ENCODE peak calls at places on chromosomes 2 and 18, in six cellular contexts. C, Q, J, U, A and R are unnamed samples.

GRCh38 chr2:186599186-186599778 is 9.4 kb downstream of the ITGAV start:
- DNase-seq in C (no peak), Q (no peak), J (no peak), U (no peak), A (no peak), R (no peak)

GRCh38 chr2:85401844-85402243 is 8.3 kb downstream of the CAPG start:
- DNase-seq in C (no peak), Q (peak; percentile 60), J (no peak), U (no peak), A (no peak), R (no peak)

GRCh38 chr2:239361311-239361642 is 39.5 kb downstream of the HDAC4 start:
- DNase-seq in C (no peak), Q (peak; percentile 59), J (no peak), U (no peak), A (peak; percentile 8), R (no peak)

GRCh38 chr2:120552800-120553471 is 182.7 kb upstream of the GLI2 start:
- DNase-seq in C (peak; percentile 84), Q (peak; percentile 85), J (peak; percentile 90), U (no peak), A (peak; percentile 75), R (peak; percentile 94)

GRCh38 chr2:70480468-70480867 is 73.2 kb downstream of the TGFA start:
- DNase-seq in C (no peak), Q (no peak), J (no peak), U (no peak), A (no peak), R (no peak)

GRCh38 chr2:237432484-237433092 is 18.6 kb upstream of the COL6A3 start:
- DNase-seq in C (no peak), Q (no peak), J (no peak), U (no peak), A (no peak), R (no peak)

GRCh38 chr2:84908948-84909713 is 3.7 kb downstream of the TMSB10 start:
- DNase-seq in C (no peak), Q (no peak), J (no peak), U (no peak), A (no peak), R (no peak)

GRCh38 chr18:35460719-35461118 is 37.0 kb downstream of the INO80C start:
- DNase-seq in C (no peak), Q (no peak), J (no peak), U (no peak), A (no peak), R (no peak)

GRCh38 chr18:31943895-31944816 is 1.2 kb upstream of the TRAPPC8 start:
- DNase-seq in C (no peak), Q (no peak), J (no peak), U (no peak), A (peak; percentile 41), R (no peak)

GRCh38 chr2:233929352-233929843 is 12.2 kb downstream of the TRPM8 start:
- DNase-seq in C (peak; percentile 20), Q (no peak), J (no peak), U (no peak), A (no peak), R (no peak)

GRCh38 chr2:229408356-229408755 is 137.3 kb upstream of the PID1 start:
- DNase-seq in C (peak; percentile 47), Q (peak; percentile 83), J (no peak), U (no peak), A (no peak), R (peak; percentile 38)

GRCh38 chr2:106839849-106840595 is 45.9 kb downstream of the ST6GAL2 start:
- DNase-seq in C (no peak), Q (no peak), J (no peak), U (no peak), A (peak; percentile 15), R (no peak)

GRCh38 chr18:7116001-7116831 is 1.4 kb downstream of the LAMA1 start:
- DNase-seq in C (no peak), Q (no peak), J (no peak), U (no peak), A (no peak), R (no peak)

GRCh38 chr2:65031341-65032015 is 24.7 kb upstream of the CEP68 start:
- DNase-seq in C (peak; percentile 78), Q (no peak), J (no peak), U (no peak), A (no peak), R (peak; percentile 52)

GRCh38 chr2:217555075-217555876 is 447.5 kb downstream of the TNS1 start:
- DNase-seq in C (no peak), Q (peak; percentile 73), J (no peak), U (no peak), A (no peak), R (no peak)

GRCh38 chr2:95333888-95334338 is 36.8 kb downstream of the KCNIP3 start:
- DNase-seq in C (peak; percentile 73), Q (peak; percentile 97), J (peak; percentile 90), U (no peak), A (no peak), R (no peak)

GRCh38 chr2:54497738-54498680 is 41.9 kb downstream of the SPTBN1 start:
- DNase-seq in C (no peak), Q (no peak), J (no peak), U (no peak), A (peak; percentile 49), R (no peak)

GRCh38 chr18:3661121-3661520 is 211.1 kb downstream of the TGIF1 start:
- DNase-seq in C (no peak), Q (no peak), J (no peak), U (no peak), A (peak; percentile 74), R (no peak)

GRCh38 chr2:15914981-15915380 is 25.4 kb upstream of the MYCN start:
- DNase-seq in C (no peak), Q (no peak), J (no peak), U (no peak), A (no peak), R (no peak)

GRCh38 chr2:26295511-26295910 is 50.4 kb upstream of the SELENOI start:
- DNase-seq in C (no peak), Q (no peak), J (no peak), U (no peak), A (no peak), R (no peak)

GRCh38 chr2:73917696-73918207 is 8.9 kb upstream of the DGUOK start:
- DNase-seq in C (no peak), Q (no peak), J (no peak), U (no peak), A (no peak), R (no peak)

GRCh38 chr2:73918856-73919255 is 7.8 kb upstream of the DGUOK start:
- DNase-seq in C (no peak), Q (peak; percentile 64), J (no peak), U (no peak), A (no peak), R (no peak)

GRCh38 chr2:73920577-73921545 is 5.8 kb upstream of the DGUOK start:
- DNase-seq in C (peak; percentile 53), Q (peak; percentile 89), J (no peak), U (no peak), A (peak; percentile 87), R (peak; percentile 49)

GRCh38 chr2:73921581-73921980 is 5.1 kb upstream of the DGUOK start:
- DNase-seq in C (no peak), Q (no peak), J (no peak), U (no peak), A (no peak), R (no peak)

DNA sequence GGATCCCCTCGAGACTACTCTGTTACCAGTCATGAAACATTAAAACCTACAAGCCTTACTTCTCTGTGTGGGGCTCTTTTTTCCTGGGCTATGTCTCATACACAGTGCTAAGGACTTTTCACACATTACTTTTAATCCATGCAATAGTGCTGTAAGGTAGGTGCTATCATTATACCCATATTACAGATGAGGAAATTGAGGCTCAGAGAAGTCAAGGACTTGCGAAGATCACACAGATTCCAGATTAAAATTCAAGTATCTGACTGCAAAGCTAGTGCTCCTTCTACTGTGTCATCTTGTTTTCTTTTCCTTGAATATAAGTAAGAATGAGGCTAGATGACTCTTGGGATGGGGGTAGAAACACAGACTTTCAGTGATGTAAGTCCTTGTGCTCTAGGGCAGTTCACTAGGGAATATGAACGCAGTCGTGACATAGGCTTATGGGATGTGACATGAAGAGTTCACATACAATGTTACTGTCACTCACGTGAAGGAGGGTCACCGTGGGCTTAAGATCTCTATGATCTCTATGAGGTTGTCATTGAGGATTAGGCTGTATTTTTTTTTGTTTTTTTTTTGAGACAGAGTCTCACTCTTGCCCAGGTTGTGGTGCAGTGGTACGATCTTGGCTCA is 7.0 kb upstream of the DGUOK start:
- DNase-seq in C (no peak), Q (peak; percentile 26), J (no peak), U (no peak), A (no peak), R (no peak)
- TF ChIP-seq POLR2AphosphoS5 in C (peak; percentile 79), Q (peak; percentile 89), J (no peak), U (no peak), A (no peak), R (no peak)

GRCh38 chr2:205408690-205409089 is 273.6 kb upstream of the NRP2 start:
- DNase-seq in C (no peak), Q (no peak), J (no peak), U (no peak), A (no peak), R (no peak)
- TF ChIP-seq EP300 in C (no peak), Q (no peak), J (no peak), U (no peak), A (no peak), R (no peak)

DNA sequence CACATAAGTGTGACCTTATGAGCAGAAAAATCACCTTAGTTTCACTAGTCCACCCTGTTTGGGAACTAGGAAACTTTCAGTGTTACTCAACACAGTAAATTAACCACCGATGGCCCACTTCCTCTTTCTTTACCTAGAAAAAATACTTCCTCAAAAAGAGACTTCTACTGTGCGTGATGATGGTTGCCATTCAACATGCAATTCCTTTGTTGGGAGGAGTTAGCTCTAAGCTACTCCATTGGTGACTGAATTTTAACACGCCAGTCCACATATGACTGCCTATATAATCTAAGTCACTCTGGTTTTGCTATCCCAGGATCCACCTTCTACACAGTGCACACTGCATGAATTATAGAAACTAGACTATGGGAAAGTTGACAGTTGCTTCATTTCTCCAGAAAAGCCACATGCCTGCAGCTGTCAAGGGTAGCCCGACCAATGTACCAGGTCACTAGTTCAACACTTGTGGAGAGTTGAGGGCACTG is 47.8 kb upstream of the REG3G start:
- DNase-seq in C (no peak), Q (no peak), J (no peak), U (peak; percentile 79), A (no peak), R (no peak)
- H3K4me3 ChIP-seq in C (no peak overlapping the region), Q (no peak overlapping the region), J (no peak overlapping the region), U (no peak overlapping the region), A (no peak overlapping the region), R (no peak overlapping the region)

DNA sequence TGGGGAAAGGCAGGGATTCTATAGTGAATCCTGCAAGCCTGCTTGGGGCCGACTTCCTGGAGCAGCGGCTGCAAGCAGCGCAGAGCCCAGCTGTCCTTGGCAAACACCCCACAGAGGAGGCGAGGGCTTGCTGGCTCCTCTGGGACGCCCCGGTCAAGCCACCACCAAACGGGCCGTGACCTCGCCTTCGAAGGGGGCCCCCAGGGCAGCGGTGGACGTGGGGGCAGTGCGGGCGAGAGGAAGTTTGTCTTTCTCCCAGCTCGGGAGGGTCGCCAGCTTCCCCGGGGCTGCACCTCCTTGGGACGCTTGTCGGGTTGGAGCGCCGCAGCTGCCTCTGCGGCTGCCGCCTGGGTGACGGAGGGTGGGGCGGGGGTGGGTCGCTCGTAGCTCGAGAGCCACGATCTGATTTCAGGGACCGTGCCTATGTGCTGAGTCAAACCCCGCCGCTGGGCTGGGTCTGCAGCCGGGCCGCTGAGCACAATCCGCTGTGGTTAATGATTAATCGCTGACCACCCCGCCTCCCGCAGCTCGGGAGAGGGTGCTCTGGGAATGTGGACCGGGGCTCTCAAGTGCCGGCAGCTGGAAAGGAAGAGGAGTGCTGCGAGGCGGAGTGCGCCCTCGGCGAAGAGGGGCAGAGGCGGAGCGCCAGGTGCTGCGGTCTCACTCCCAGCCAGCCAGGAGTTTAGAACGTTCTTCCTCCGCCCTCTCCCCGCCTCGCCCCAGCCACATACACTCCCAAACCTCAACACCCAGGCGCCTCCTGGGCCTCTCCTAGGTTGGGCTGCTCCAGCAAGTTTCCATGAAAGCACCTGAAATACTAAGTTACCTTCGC is at the start of gene GPR39:
- DNase-seq in C (peak; percentile 94), Q (peak; percentile 78), J (peak; percentile 81), U (no peak), A (peak; percentile 31), R (peak; percentile 94)
- TF ChIP-seq POLR2AphosphoS5 in C (no peak), Q (no peak), J (no peak), U (no peak), A (no peak), R (no peak)